ENCODE peak calls at places on chromosomes 4 and X, in seven cellular contexts. F, P, K, B, M, N and O are unnamed samples.
A peak's percentile ranks its signal among the peaks of the same experiment; 100 is the strongest.

GRCh38 chr4:5751073-5751917 is 40.3 kb downstream of the EVC start:
- DNase-seq in F (no peak), P (no peak), K (no peak), B (no peak), M (no peak), N (no peak), O (no peak)

GRCh38 chr4:10205223-10205622 is 88.6 kb upstream of the WDR1 start:
- DNase-seq in F (no peak), P (no peak), K (no peak), B (no peak), M (peak; percentile 19), N (no peak), O (no peak)

GRCh38 chr4:83724488-83725060 is 188.7 kb downstream of the GPAT3 start:
- DNase-seq in F (no peak), P (no peak), K (no peak), B (no peak), M (no peak), N (no peak), O (no peak)

GRCh38 chr4:168551945-168552695 is 55.3 kb downstream of the PALLD start:
- DNase-seq in F (peak; percentile 31), P (no peak), K (no peak), B (no peak), M (no peak), N (no peak), O (no peak)

GRCh38 chr4:127880764-127881564 is at the start of gene PLK4:
- DNase-seq in F (peak; percentile 93), P (peak; percentile 76), K (peak; percentile 95), B (peak; percentile 90), M (peak; percentile 93), N (peak; percentile 93), O (peak; percentile 88)

GRCh38 chr4:163467371-163467770 is 6.2 kb downstream of the TKTL2 start:
- DNase-seq in F (no peak), P (no peak), K (no peak), B (no peak), M (no peak), N (no peak), O (no peak)

GRCh38 chr4:85779165-85779564 is 304.2 kb downstream of the ARHGAP24 start:
- DNase-seq in F (no peak), P (no peak), K (no peak), B (no peak), M (no peak), N (no peak), O (no peak)

GRCh38 chrX:10741496-10742048 is 121.2 kb upstream of the MID1 start:
- DNase-seq in F (no peak), P (no peak), K (no peak), B (no peak), M (no peak), N (no peak), O (no peak)

GRCh38 chr4:2866160-2866861 is 22.7 kb downstream of the ADD1 start:
- DNase-seq in F (no peak), P (no peak), K (no peak), B (no peak), M (no peak), N (no peak), O (no peak)